ENCODE peak calls at places on chromosomes 12 and 14, in seven cellular contexts. One of them, this sample, is unnamed. For H3K36me3, the result is how much of the 10 kb centered on the place peaks cover.

GRCh38 chr12:69712826-69713225 is 13.7 kb upstream of the BEST3 start:
- DNase-seq in H7: no peak
- DNase-seq in keratinocyte: no peak
- DNase-seq in right lobe of liver: no peak
- DNase-seq in IMR-90: no peak
- DNase-seq in lower lobe of right lung: no peak
- DNase-seq in mammary epithelial cell: no peak
- DNase-seq in this sample: no peak

GRCh38 chr14:68563256-68564131 is 229.4 kb downstream of the ZFP36L1 start:
- DNase-seq in H7: no peak
- DNase-seq in keratinocyte: no peak
- DNase-seq in right lobe of liver: no peak
- DNase-seq in IMR-90: peak
- DNase-seq in lower lobe of right lung: no peak
- DNase-seq in mammary epithelial cell: peak
- DNase-seq in this sample: no peak

GRCh38 chr14:103362780-103363179 is 22.4 kb upstream of the MARK3 start:
- DNase-seq in H7: no peak
- DNase-seq in keratinocyte: no peak
- DNase-seq in right lobe of liver: no peak
- DNase-seq in IMR-90: no peak
- DNase-seq in lower lobe of right lung: no peak
- DNase-seq in mammary epithelial cell: peak
- DNase-seq in this sample: no peak

GRCh38 chr12:563250-563781 is 99.9 kb downstream of the NINJ2 start:
- DNase-seq in H7: no peak
- DNase-seq in keratinocyte: no peak
- DNase-seq in right lobe of liver: no peak
- DNase-seq in IMR-90: no peak
- DNase-seq in lower lobe of right lung: no peak
- DNase-seq in mammary epithelial cell: peak
- DNase-seq in this sample: peak

GRCh38 chr12:110581951-110582285 is 1.2 kb downstream of the PPTC7 start:
- DNase-seq in H7: peak
- DNase-seq in keratinocyte: no peak
- DNase-seq in right lobe of liver: no peak
- DNase-seq in IMR-90: no peak
- DNase-seq in lower lobe of right lung: no peak
- DNase-seq in mammary epithelial cell: peak
- DNase-seq in this sample: no peak

GRCh38 chr12:121038861-121039654 is at the start of gene OASL:
- DNase-seq in H7: no peak
- DNase-seq in keratinocyte: no peak
- DNase-seq in right lobe of liver: peak
- DNase-seq in IMR-90: no peak
- DNase-seq in lower lobe of right lung: peak
- DNase-seq in mammary epithelial cell: peak
- DNase-seq in this sample: peak

GRCh38 chr12:68361953-68362352 is 29.8 kb upstream of the MDM1 start:
- DNase-seq in H7: no peak
- DNase-seq in keratinocyte: no peak
- DNase-seq in right lobe of liver: no peak
- DNase-seq in IMR-90: no peak
- DNase-seq in lower lobe of right lung: no peak
- DNase-seq in mammary epithelial cell: no peak
- DNase-seq in this sample: no peak

GRCh38 chr12:111826316-111826715 is 15.7 kb upstream of the MAPKAPK5 start:
- DNase-seq in H7: no peak
- DNase-seq in keratinocyte: no peak
- DNase-seq in right lobe of liver: no peak
- DNase-seq in IMR-90: no peak
- DNase-seq in lower lobe of right lung: no peak
- DNase-seq in mammary epithelial cell: no peak
- DNase-seq in this sample: no peak

GRCh38 chr12:131415781-131416180 is 295.1 kb upstream of the SFSWAP start:
- DNase-seq in H7: peak
- DNase-seq in keratinocyte: no peak
- DNase-seq in right lobe of liver: no peak
- DNase-seq in IMR-90: no peak
- DNase-seq in lower lobe of right lung: no peak
- DNase-seq in mammary epithelial cell: no peak
- DNase-seq in this sample: no peak

GRCh38 chr12:76946451-76946850 is 67.6 kb upstream of the CSRP2 start:
- DNase-seq in H7: no peak
- DNase-seq in keratinocyte: no peak
- DNase-seq in right lobe of liver: no peak
- DNase-seq in IMR-90: no peak
- DNase-seq in lower lobe of right lung: no peak
- DNase-seq in mammary epithelial cell: no peak
- DNase-seq in this sample: no peak

GRCh38 chr12:7694556-7694955 is 1.0 kb downstream of the GDF3 start:
- DNase-seq in H7: peak
- DNase-seq in keratinocyte: no peak
- DNase-seq in right lobe of liver: no peak
- DNase-seq in IMR-90: no peak
- DNase-seq in lower lobe of right lung: no peak
- DNase-seq in mammary epithelial cell: no peak
- DNase-seq in this sample: no peak

GRCh38 chr12:7693793-7694192 is 1.8 kb downstream of the GDF3 start:
- DNase-seq in H7: peak
- DNase-seq in keratinocyte: no peak
- DNase-seq in right lobe of liver: no peak
- DNase-seq in IMR-90: no peak
- DNase-seq in lower lobe of right lung: no peak
- DNase-seq in mammary epithelial cell: no peak
- DNase-seq in this sample: no peak

GRCh38 chr12:7695159-7695930 is at the start of gene GDF3:
- DNase-seq in H7: peak
- DNase-seq in keratinocyte: no peak
- DNase-seq in right lobe of liver: no peak
- DNase-seq in IMR-90: no peak
- DNase-seq in lower lobe of right lung: no peak
- DNase-seq in mammary epithelial cell: no peak
- DNase-seq in this sample: no peak
- H3K4me3 ChIP-seq in H7: peak
- H3K4me3 ChIP-seq in keratinocyte: no peak
- H3K4me3 ChIP-seq in right lobe of liver: no peak
- H3K4me3 ChIP-seq in IMR-90: no peak
- H3K4me3 ChIP-seq in lower lobe of right lung: no peak
- H3K4me3 ChIP-seq in mammary epithelial cell: no peak
- H3K4me3 ChIP-seq in this sample: no peak

DNA sequence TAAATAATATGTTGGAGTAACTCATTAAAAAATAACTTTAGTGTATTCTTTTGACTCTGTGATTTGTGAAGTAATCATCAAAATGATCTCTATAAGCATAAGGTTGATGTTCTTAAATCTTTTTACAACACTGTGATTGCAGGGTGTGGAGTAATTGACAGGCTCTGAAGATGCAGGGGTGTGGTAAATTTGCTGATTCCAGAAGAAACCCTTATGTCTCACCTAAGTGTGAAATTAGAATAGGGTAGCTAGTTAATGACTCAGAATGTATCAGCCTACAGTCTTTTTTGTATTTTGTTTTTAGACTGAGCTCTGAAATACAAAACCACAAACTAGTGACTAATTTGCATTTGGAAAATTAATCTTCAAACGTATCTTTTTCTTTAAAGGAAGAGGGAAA is 5.9 kb downstream of the PRPF39 start:
- DNase-seq in H7: no peak
- DNase-seq in keratinocyte: peak
- DNase-seq in right lobe of liver: no peak
- DNase-seq in IMR-90: peak
- DNase-seq in lower lobe of right lung: no peak
- DNase-seq in mammary epithelial cell: peak
- DNase-seq in this sample: no peak
- H3K36me3 ChIP-seq in H7: under half
- H3K36me3 ChIP-seq in keratinocyte: under half
- H3K36me3 ChIP-seq in right lobe of liver: under half
- H3K36me3 ChIP-seq in IMR-90: under half
- H3K36me3 ChIP-seq in lower lobe of right lung: under half
- H3K36me3 ChIP-seq in mammary epithelial cell: under half
- H3K36me3 ChIP-seq in this sample: under half

GRCh38 chr12:116712458-116713303 is 25.2 kb downstream of the SPRING1 start:
- DNase-seq in H7: no peak
- DNase-seq in keratinocyte: peak
- DNase-seq in right lobe of liver: no peak
- DNase-seq in IMR-90: no peak
- DNase-seq in lower lobe of right lung: no peak
- DNase-seq in mammary epithelial cell: peak
- DNase-seq in this sample: no peak

GRCh38 chr12:116713529-116713928 is 24.3 kb downstream of the SPRING1 start:
- DNase-seq in H7: no peak
- DNase-seq in keratinocyte: no peak
- DNase-seq in right lobe of liver: no peak
- DNase-seq in IMR-90: no peak
- DNase-seq in lower lobe of right lung: no peak
- DNase-seq in mammary epithelial cell: no peak
- DNase-seq in this sample: no peak

GRCh38 chr12:116707751-116708150 is 30.1 kb downstream of the SPRING1 start:
- DNase-seq in H7: no peak
- DNase-seq in keratinocyte: no peak
- DNase-seq in right lobe of liver: no peak
- DNase-seq in IMR-90: no peak
- DNase-seq in lower lobe of right lung: no peak
- DNase-seq in mammary epithelial cell: no peak
- DNase-seq in this sample: no peak

GRCh38 chr12:116710367-116710766 is 27.5 kb downstream of the SPRING1 start:
- DNase-seq in H7: no peak
- DNase-seq in keratinocyte: no peak
- DNase-seq in right lobe of liver: no peak
- DNase-seq in IMR-90: no peak
- DNase-seq in lower lobe of right lung: no peak
- DNase-seq in mammary epithelial cell: no peak
- DNase-seq in this sample: no peak

DNA sequence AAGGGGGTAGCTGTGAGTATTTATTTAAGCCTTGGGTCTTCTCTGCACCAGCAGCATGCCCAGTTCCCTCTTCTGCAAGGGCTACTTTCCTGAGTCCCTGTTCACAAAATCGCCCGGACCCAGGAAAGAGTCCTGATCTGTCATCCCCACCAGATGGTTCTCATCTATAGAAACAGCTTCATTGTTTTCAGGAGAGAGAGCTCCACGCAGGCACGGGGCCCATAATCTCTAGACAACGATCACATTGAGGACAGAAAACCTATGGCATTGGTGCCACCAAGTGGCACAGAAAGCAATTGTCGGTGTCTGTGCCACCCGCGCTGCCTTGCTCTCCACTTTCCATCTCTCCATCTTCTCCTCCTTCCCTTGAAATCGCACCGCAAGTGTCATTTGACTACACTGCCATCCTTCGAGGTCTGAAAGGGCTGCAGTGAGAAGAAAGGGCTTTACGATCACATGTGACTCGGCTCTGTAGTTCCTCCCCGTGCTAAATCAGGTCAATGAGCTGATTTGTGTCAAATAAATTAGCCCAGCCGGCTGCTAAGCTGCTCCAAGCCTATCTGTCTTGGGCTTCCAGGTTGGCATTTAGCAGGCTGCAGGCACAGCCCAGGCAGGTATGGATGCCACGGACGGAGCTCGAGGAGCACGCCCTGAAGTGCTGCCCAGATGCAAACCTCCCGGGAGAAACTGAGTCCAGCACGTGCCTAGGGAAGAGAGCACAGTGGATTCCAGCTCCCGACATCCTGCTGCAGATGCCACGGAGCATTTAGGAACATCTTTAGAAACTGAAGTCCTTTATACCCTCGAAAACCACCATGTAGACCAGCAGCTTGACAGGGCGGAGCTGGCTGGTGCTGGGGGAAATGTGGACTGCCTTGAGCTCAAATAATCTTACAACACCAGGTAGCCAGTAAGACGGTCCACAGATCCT is 28.8 kb downstream of the SPRING1 start:
- DNase-seq in H7: no peak
- DNase-seq in keratinocyte: no peak
- DNase-seq in right lobe of liver: no peak
- DNase-seq in IMR-90: peak
- DNase-seq in lower lobe of right lung: no peak
- DNase-seq in mammary epithelial cell: peak
- DNase-seq in this sample: peak
- H3K4me3 ChIP-seq in H7: no peak
- H3K4me3 ChIP-seq in keratinocyte: no peak
- H3K4me3 ChIP-seq in right lobe of liver: no peak
- H3K4me3 ChIP-seq in IMR-90: no peak
- H3K4me3 ChIP-seq in lower lobe of right lung: peak
- H3K4me3 ChIP-seq in mammary epithelial cell: no peak
- H3K4me3 ChIP-seq in this sample: no peak

GRCh38 chr14:104756477-104757237 is 3.7 kb downstream of the SIVA1 start:
- DNase-seq in H7: no peak
- DNase-seq in keratinocyte: no peak
- DNase-seq in right lobe of liver: no peak
- DNase-seq in IMR-90: no peak
- DNase-seq in lower lobe of right lung: no peak
- DNase-seq in mammary epithelial cell: no peak
- DNase-seq in this sample: no peak
- H3K36me3 ChIP-seq in H7: under half
- H3K36me3 ChIP-seq in keratinocyte: under half
- H3K36me3 ChIP-seq in right lobe of liver: under half
- H3K36me3 ChIP-seq in IMR-90: under half
- H3K36me3 ChIP-seq in lower lobe of right lung: half or more
- H3K36me3 ChIP-seq in mammary epithelial cell: under half
- H3K36me3 ChIP-seq in this sample: under half

GRCh38 chr12:18258929-18259328 is 2.4 kb upstream of the PIK3C2G start:
- DNase-seq in H7: no peak
- DNase-seq in keratinocyte: no peak
- DNase-seq in right lobe of liver: no peak
- DNase-seq in IMR-90: no peak
- DNase-seq in lower lobe of right lung: no peak
- DNase-seq in mammary epithelial cell: peak
- DNase-seq in this sample: no peak

GRCh38 chr12:18259906-18260682 is 1.2 kb upstream of the PIK3C2G start:
- DNase-seq in H7: no peak
- DNase-seq in keratinocyte: no peak
- DNase-seq in right lobe of liver: no peak
- DNase-seq in IMR-90: no peak
- DNase-seq in lower lobe of right lung: no peak
- DNase-seq in mammary epithelial cell: peak
- DNase-seq in this sample: no peak

GRCh38 chr12:18261906-18262305 is 588 bp downstream of the PIK3C2G start:
- DNase-seq in H7: no peak
- DNase-seq in keratinocyte: no peak
- DNase-seq in right lobe of liver: no peak
- DNase-seq in IMR-90: no peak
- DNase-seq in lower lobe of right lung: no peak
- DNase-seq in mammary epithelial cell: peak
- DNase-seq in this sample: no peak

GRCh38 chr12:18262514-18262913 is 1.2 kb downstream of the PIK3C2G start:
- DNase-seq in H7: no peak
- DNase-seq in keratinocyte: peak
- DNase-seq in right lobe of liver: no peak
- DNase-seq in IMR-90: peak
- DNase-seq in lower lobe of right lung: no peak
- DNase-seq in mammary epithelial cell: peak
- DNase-seq in this sample: no peak

GRCh38 chr12:18261273-18261672 is at the start of gene PIK3C2G:
- DNase-seq in H7: no peak
- DNase-seq in keratinocyte: no peak
- DNase-seq in right lobe of liver: no peak
- DNase-seq in IMR-90: no peak
- DNase-seq in lower lobe of right lung: no peak
- DNase-seq in mammary epithelial cell: peak
- DNase-seq in this sample: no peak
- H3K4me3 ChIP-seq in H7: no peak
- H3K4me3 ChIP-seq in keratinocyte: peak
- H3K4me3 ChIP-seq in right lobe of liver: no peak
- H3K4me3 ChIP-seq in IMR-90: no peak
- H3K4me3 ChIP-seq in lower lobe of right lung: no peak
- H3K4me3 ChIP-seq in mammary epithelial cell: peak
- H3K4me3 ChIP-seq in this sample: no peak

This sample was measured in effector memory CD4-positive, alpha-beta T cell.